ENCODE peak calls at places on chromosomes 7 and 10, in seven cellular contexts. One of them, this sample, is unnamed.

GRCh38 chr7:27225005-27225934 is 17.3 kb upstream of the EVX1 start:
- DNase-seq in neuronal stem cell: peak; percentile 39
- DNase-seq in WERI-Rb-1: peak; percentile 42
- DNase-seq in A549: no peak
- DNase-seq in SK-N-SH: no peak
- DNase-seq in lower lobe of right lung: no peak
- DNase-seq in sigmoid colon: peak; percentile 54
- DNase-seq in this sample: no peak

GRCh38 chr7:139490130-139490529 is 6.7 kb upstream of the KLRG2 start:
- DNase-seq in lower lobe of right lung: peak; percentile 61
- DNase-seq in SK-N-SH: no peak
- DNase-seq in sigmoid colon: no peak
- DNase-seq in WERI-Rb-1: no peak
- DNase-seq in A549: no peak
- DNase-seq in neuronal stem cell: no peak
- DNase-seq in this sample: no peak

GRCh38 chr7:129188372-129188891 is at the start of gene SMO:
- DNase-seq in A549: peak; percentile 53
- DNase-seq in SK-N-SH: peak; percentile 96
- DNase-seq in WERI-Rb-1: peak; percentile 72
- DNase-seq in lower lobe of right lung: no peak
- DNase-seq in sigmoid colon: peak; percentile 81
- DNase-seq in neuronal stem cell: peak; percentile 93
- DNase-seq in this sample: peak; percentile 58

GRCh38 chr10:62374862-62375710 is 917 bp downstream of the ZNF365 start:
- DNase-seq in WERI-Rb-1: no peak
- DNase-seq in sigmoid colon: no peak
- DNase-seq in lower lobe of right lung: no peak
- DNase-seq in SK-N-SH: peak; percentile 41
- DNase-seq in A549: no peak
- DNase-seq in neuronal stem cell: no peak
- DNase-seq in this sample: no peak

GRCh38 chr10:80413152-80413996 is 5.0 kb downstream of the PRXL2A start:
- DNase-seq in lower lobe of right lung: no peak
- DNase-seq in neuronal stem cell: no peak
- DNase-seq in WERI-Rb-1: peak; percentile 63
- DNase-seq in A549: no peak
- DNase-seq in sigmoid colon: no peak
- DNase-seq in SK-N-SH: peak; percentile 55
- DNase-seq in this sample: no peak

GRCh38 chr7:140084972-140085371 is 22.2 kb upstream of the PARP12 start:
- DNase-seq in SK-N-SH: no peak
- DNase-seq in WERI-Rb-1: no peak
- DNase-seq in A549: no peak
- DNase-seq in lower lobe of right lung: no peak
- DNase-seq in neuronal stem cell: no peak
- DNase-seq in sigmoid colon: no peak
- DNase-seq in this sample: no peak

GRCh38 chr7:78326189-78326588 is 527.6 kb downstream of the PHTF2 start:
- DNase-seq in sigmoid colon: no peak
- DNase-seq in SK-N-SH: no peak
- DNase-seq in A549: no peak
- DNase-seq in lower lobe of right lung: no peak
- DNase-seq in neuronal stem cell: no peak
- DNase-seq in WERI-Rb-1: no peak
- DNase-seq in this sample: no peak

GRCh38 chr7:24713039-24713793 is 44.0 kb downstream of the GSDME start:
- DNase-seq in WERI-Rb-1: no peak
- DNase-seq in SK-N-SH: no peak
- DNase-seq in neuronal stem cell: no peak
- DNase-seq in A549: no peak
- DNase-seq in lower lobe of right lung: no peak
- DNase-seq in sigmoid colon: no peak
- DNase-seq in this sample: no peak

GRCh38 chr10:98456688-98457482 is 10.2 kb upstream of the HPS1 start:
- DNase-seq in sigmoid colon: no peak
- DNase-seq in SK-N-SH: peak; percentile 42
- DNase-seq in A549: no peak
- DNase-seq in neuronal stem cell: no peak
- DNase-seq in lower lobe of right lung: no peak
- DNase-seq in WERI-Rb-1: no peak
- DNase-seq in this sample: no peak

GRCh38 chr7:158432369-158433270 is 155.0 kb downstream of the PTPRN2 start:
- DNase-seq in neuronal stem cell: no peak
- DNase-seq in A549: peak; percentile 76
- DNase-seq in SK-N-SH: peak; percentile 35
- DNase-seq in lower lobe of right lung: peak; percentile 68
- DNase-seq in sigmoid colon: peak; percentile 86
- DNase-seq in WERI-Rb-1: peak; percentile 22
- DNase-seq in this sample: no peak

GRCh38 chr7:14048889-14049288 is 59.4 kb upstream of the ETV1 start:
- DNase-seq in sigmoid colon: no peak
- DNase-seq in A549: no peak
- DNase-seq in lower lobe of right lung: no peak
- DNase-seq in SK-N-SH: no peak
- DNase-seq in WERI-Rb-1: no peak
- DNase-seq in neuronal stem cell: no peak
- DNase-seq in this sample: no peak

GRCh38 chr7:6350057-6350752 is 77.8 kb upstream of the CYTH3 start:
- DNase-seq in sigmoid colon: no peak
- DNase-seq in WERI-Rb-1: no peak
- DNase-seq in SK-N-SH: no peak
- DNase-seq in A549: no peak
- DNase-seq in lower lobe of right lung: no peak
- DNase-seq in neuronal stem cell: no peak
- DNase-seq in this sample: no peak

GRCh38 chr10:132383751-132384181 is 13.2 kb upstream of the PWWP2B start:
- DNase-seq in neuronal stem cell: no peak
- DNase-seq in A549: no peak
- DNase-seq in WERI-Rb-1: peak; percentile 2
- DNase-seq in SK-N-SH: no peak
- DNase-seq in lower lobe of right lung: peak; percentile 35
- DNase-seq in sigmoid colon: peak; percentile 43
- DNase-seq in this sample: no peak

GRCh38 chr7:26860361-26860760 is 4.0 kb downstream of the SKAP2 start:
- DNase-seq in neuronal stem cell: no peak
- DNase-seq in SK-N-SH: no peak
- DNase-seq in A549: no peak
- DNase-seq in WERI-Rb-1: peak; percentile 18
- DNase-seq in sigmoid colon: no peak
- DNase-seq in lower lobe of right lung: no peak
- DNase-seq in this sample: no peak

GRCh38 chr7:80770675-80771081 is 132.2 kb downstream of the CD36 start:
- DNase-seq in sigmoid colon: no peak
- DNase-seq in WERI-Rb-1: no peak
- DNase-seq in neuronal stem cell: no peak
- DNase-seq in lower lobe of right lung: no peak
- DNase-seq in SK-N-SH: no peak
- DNase-seq in A549: no peak
- DNase-seq in this sample: no peak

GRCh38 chr7:18345641-18346234 is 149.8 kb upstream of the HDAC9 start:
- DNase-seq in A549: peak; percentile 5
- DNase-seq in lower lobe of right lung: no peak
- DNase-seq in SK-N-SH: peak; percentile 21
- DNase-seq in neuronal stem cell: peak; percentile 57
- DNase-seq in sigmoid colon: no peak
- DNase-seq in WERI-Rb-1: peak; percentile 37
- DNase-seq in this sample: no peak

GRCh38 chr10:92697663-92698511 is 8.1 kb downstream of the HHEX start:
- DNase-seq in sigmoid colon: no peak
- DNase-seq in neuronal stem cell: no peak
- DNase-seq in A549: peak; percentile 23
- DNase-seq in SK-N-SH: no peak
- DNase-seq in WERI-Rb-1: no peak
- DNase-seq in lower lobe of right lung: no peak
- DNase-seq in this sample: no peak

GRCh38 chr7:129014501-129015101 is 40.3 kb downstream of the TNPO3 start:
- DNase-seq in neuronal stem cell: no peak
- DNase-seq in SK-N-SH: no peak
- DNase-seq in sigmoid colon: no peak
- DNase-seq in lower lobe of right lung: no peak
- DNase-seq in WERI-Rb-1: no peak
- DNase-seq in A549: no peak
- DNase-seq in this sample: no peak

GRCh38 chr10:71361581-71361980 is 35.1 kb upstream of the CDH23 start:
- DNase-seq in neuronal stem cell: no peak
- DNase-seq in SK-N-SH: no peak
- DNase-seq in sigmoid colon: no peak
- DNase-seq in WERI-Rb-1: no peak
- DNase-seq in lower lobe of right lung: no peak
- DNase-seq in A549: no peak
- DNase-seq in this sample: no peak

GRCh38 chr7:116499168-116500070 is at the start of gene CAV2:
- DNase-seq in neuronal stem cell: peak; percentile 41
- DNase-seq in WERI-Rb-1: peak; percentile 32
- DNase-seq in lower lobe of right lung: peak; percentile 82
- DNase-seq in SK-N-SH: peak; percentile 64
- DNase-seq in sigmoid colon: peak; percentile 81
- DNase-seq in A549: peak; percentile 61
- DNase-seq in this sample: peak; percentile 82

GRCh38 chr10:127044191-127044590 is 139.0 kb downstream of the DOCK1 start:
- DNase-seq in SK-N-SH: no peak
- DNase-seq in neuronal stem cell: no peak
- DNase-seq in sigmoid colon: peak; percentile 75
- DNase-seq in lower lobe of right lung: peak; percentile 65
- DNase-seq in A549: no peak
- DNase-seq in WERI-Rb-1: no peak
- DNase-seq in this sample: no peak

GRCh38 chr10:102324061-102324460 is 71.4 kb upstream of the NFKB2 start:
- DNase-seq in lower lobe of right lung: no peak
- DNase-seq in SK-N-SH: no peak
- DNase-seq in sigmoid colon: no peak
- DNase-seq in neuronal stem cell: no peak
- DNase-seq in WERI-Rb-1: no peak
- DNase-seq in A549: no peak
- DNase-seq in this sample: no peak

GRCh38 chr10:128128582-128128981 is 2.4 kb upstream of the MKI67 start:
- DNase-seq in WERI-Rb-1: no peak
- DNase-seq in sigmoid colon: no peak
- DNase-seq in lower lobe of right lung: no peak
- DNase-seq in A549: no peak
- DNase-seq in neuronal stem cell: no peak
- DNase-seq in SK-N-SH: no peak
- DNase-seq in this sample: no peak

GRCh38 chr10:128123853-128124252 is 2.4 kb downstream of the MKI67 start:
- DNase-seq in neuronal stem cell: no peak
- DNase-seq in sigmoid colon: no peak
- DNase-seq in lower lobe of right lung: no peak
- DNase-seq in A549: no peak
- DNase-seq in WERI-Rb-1: no peak
- DNase-seq in SK-N-SH: no peak
- DNase-seq in this sample: no peak

GRCh38 chr10:128124813-128125403 is 1.3 kb downstream of the MKI67 start:
- DNase-seq in neuronal stem cell: no peak
- DNase-seq in lower lobe of right lung: no peak
- DNase-seq in sigmoid colon: no peak
- DNase-seq in A549: peak; percentile 26
- DNase-seq in WERI-Rb-1: no peak
- DNase-seq in SK-N-SH: peak; percentile 46
- DNase-seq in this sample: no peak

GRCh38 chr10:128125944-128126764 is at the start of gene MKI67:
- DNase-seq in lower lobe of right lung: peak; percentile 90
- DNase-seq in sigmoid colon: peak; percentile 81
- DNase-seq in neuronal stem cell: peak; percentile 89
- DNase-seq in A549: peak; percentile 86
- DNase-seq in SK-N-SH: peak; percentile 97
- DNase-seq in WERI-Rb-1: peak; percentile 93
- DNase-seq in this sample: peak; percentile 79

GRCh38 chr10:128125416-128125943 is 743 bp downstream of the MKI67 start:
- DNase-seq in lower lobe of right lung: peak; percentile 50
- DNase-seq in WERI-Rb-1: peak; percentile 13
- DNase-seq in neuronal stem cell: no peak
- DNase-seq in sigmoid colon: no peak
- DNase-seq in SK-N-SH: peak; percentile 28
- DNase-seq in A549: no peak
- DNase-seq in this sample: no peak
- H3K27ac ChIP-seq in lower lobe of right lung: no peak overlapping the region
- H3K27ac ChIP-seq in WERI-Rb-1: peak overlapping the region; percentile 97
- H3K27ac ChIP-seq in neuronal stem cell: no peak overlapping the region
- H3K27ac ChIP-seq in sigmoid colon: no peak overlapping the region
- H3K27ac ChIP-seq in SK-N-SH: peak overlapping the region; percentile 43
- H3K27ac ChIP-seq in A549: peak overlapping the region; percentile 87
- H3K27ac ChIP-seq in this sample: no peak overlapping the region

GRCh38 chr10:34407227-34407626 is 407.9 kb downstream of the PARD3 start:
- DNase-seq in neuronal stem cell: no peak
- DNase-seq in A549: no peak
- DNase-seq in sigmoid colon: no peak
- DNase-seq in SK-N-SH: peak; percentile 5
- DNase-seq in lower lobe of right lung: no peak
- DNase-seq in WERI-Rb-1: no peak
- DNase-seq in this sample: peak; percentile 17

GRCh38 chr10:34415039-34415438 is 400.1 kb downstream of the PARD3 start:
- DNase-seq in sigmoid colon: no peak
- DNase-seq in A549: no peak
- DNase-seq in WERI-Rb-1: no peak
- DNase-seq in neuronal stem cell: no peak
- DNase-seq in lower lobe of right lung: no peak
- DNase-seq in SK-N-SH: no peak
- DNase-seq in this sample: no peak

GRCh38 chr10:34413920-34414319 is 401.2 kb downstream of the PARD3 start:
- DNase-seq in neuronal stem cell: no peak
- DNase-seq in sigmoid colon: no peak
- DNase-seq in lower lobe of right lung: no peak
- DNase-seq in A549: no peak
- DNase-seq in SK-N-SH: no peak
- DNase-seq in WERI-Rb-1: no peak
- DNase-seq in this sample: no peak

GRCh38 chr10:34413214-34413613 is 401.9 kb downstream of the PARD3 start:
- DNase-seq in WERI-Rb-1: no peak
- DNase-seq in A549: no peak
- DNase-seq in lower lobe of right lung: no peak
- DNase-seq in neuronal stem cell: no peak
- DNase-seq in SK-N-SH: no peak
- DNase-seq in sigmoid colon: no peak
- DNase-seq in this sample: no peak
- H3K4me3 ChIP-seq in WERI-Rb-1: no peak overlapping the region
- H3K4me3 ChIP-seq in A549: no peak overlapping the region
- H3K4me3 ChIP-seq in lower lobe of right lung: no peak overlapping the region
- H3K4me3 ChIP-seq in neuronal stem cell: no peak overlapping the region
- H3K4me3 ChIP-seq in SK-N-SH: no peak overlapping the region
- H3K4me3 ChIP-seq in sigmoid colon: no peak overlapping the region
- H3K4me3 ChIP-seq in this sample: no peak overlapping the region

GRCh38 chr10:111079241-111079760 is 2.5 kb downstream of the ADRA2A start:
- DNase-seq in A549: no peak
- DNase-seq in SK-N-SH: no peak
- DNase-seq in lower lobe of right lung: no peak
- DNase-seq in sigmoid colon: no peak
- DNase-seq in WERI-Rb-1: no peak
- DNase-seq in neuronal stem cell: no peak
- DNase-seq in this sample: no peak
- H3K27ac ChIP-seq in A549: no peak overlapping the region
- H3K27ac ChIP-seq in SK-N-SH: no peak overlapping the region
- H3K27ac ChIP-seq in lower lobe of right lung: no peak overlapping the region
- H3K27ac ChIP-seq in sigmoid colon: no peak overlapping the region
- H3K27ac ChIP-seq in WERI-Rb-1: no peak overlapping the region
- H3K27ac ChIP-seq in neuronal stem cell: no peak overlapping the region
- H3K27ac ChIP-seq in this sample: no peak overlapping the region

DNA sequence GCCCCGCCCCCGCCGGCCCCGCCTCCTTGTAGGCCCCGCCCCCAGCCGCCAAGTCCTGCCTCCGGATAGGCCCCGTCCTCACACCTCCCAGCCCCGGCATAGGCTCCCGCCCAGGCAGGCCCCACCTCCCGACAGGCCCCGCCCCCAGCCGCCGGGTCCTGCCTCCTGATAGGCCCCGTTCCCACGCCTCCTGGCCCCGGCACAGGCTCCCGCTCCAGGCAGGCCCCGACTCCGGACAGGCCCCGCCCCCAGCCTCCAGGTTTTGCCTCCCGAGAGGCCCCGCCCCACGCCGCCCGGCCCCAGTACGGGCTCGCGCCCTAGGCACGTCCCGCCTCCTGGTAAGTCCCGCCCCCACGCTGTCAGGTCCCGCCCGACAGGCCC is 232 bp upstream of the MICALL2 start:
- DNase-seq in sigmoid colon: peak; percentile 100
- DNase-seq in lower lobe of right lung: peak; percentile 100
- DNase-seq in SK-N-SH: peak; percentile 100
- DNase-seq in neuronal stem cell: peak; percentile 99
- DNase-seq in WERI-Rb-1: peak; percentile 99
- DNase-seq in A549: peak; percentile 99
- DNase-seq in this sample: peak; percentile 99
- H3K4me3 ChIP-seq in sigmoid colon: peak overlapping the region; percentile 75
- H3K4me3 ChIP-seq in lower lobe of right lung: peak overlapping the region; percentile 88
- H3K4me3 ChIP-seq in SK-N-SH: peak overlapping the region; percentile 100
- H3K4me3 ChIP-seq in neuronal stem cell: no peak overlapping the region
- H3K4me3 ChIP-seq in WERI-Rb-1: peak overlapping the region; percentile 73
- H3K4me3 ChIP-seq in A549: peak overlapping the region; percentile 96
- H3K4me3 ChIP-seq in this sample: peak overlapping the region; percentile 94

This sample was measured in heart right ventricle.